ENCODE peak calls at places on chromosomes 2 and 18, in eight cellular contexts. X is SJSA1, F is sigmoid colon, H is AG04450, G is GM23338, Q is OCI-LY7, L is Panc1, K is colonic mucosa. V is an unnamed sample.

GRCh38 chr2:118269408-118270051 is 181.3 kb downstream of the INSIG2 start:
- DNase-seq in K (no peak), F (no peak), H (no peak), L (no peak), Q (no peak), G (peak; percentile 55), X (no peak), V (peak; percentile 83)

GRCh38 chr2:8469709-8470493 is 212.0 kb upstream of the ID2 start:
- DNase-seq in Q (no peak), G (no peak), F (peak; percentile 20), H (no peak), X (peak; percentile 35), L (no peak), K (no peak), V (no peak)

GRCh38 chr18:46518438-46518837 is 138.6 kb downstream of the LOXHD1 start:
- DNase-seq in L (no peak), Q (no peak), F (no peak), H (no peak), K (no peak), X (no peak), G (peak; percentile 55), V (no peak)

GRCh38 chr2:136874258-136874657 is 108.9 kb downstream of the THSD7B start:
- DNase-seq in H (no peak), F (no peak), Q (peak; percentile 25), K (no peak), G (peak; percentile 68), L (no peak), X (no peak), V (no peak)

GRCh38 chr18:74742573-74742972 is 144.9 kb downstream of the ZNF407 start:
- DNase-seq in L (no peak), G (no peak), H (no peak), F (no peak), K (no peak), Q (no peak), X (peak; percentile 14), V (no peak)

GRCh38 chr2:70089220-70089945 is 2.1 kb downstream of the PCBP1 start:
- DNase-seq in K (no peak), L (no peak), Q (peak; percentile 87), X (peak; percentile 25), H (no peak), G (peak; percentile 76), F (peak; percentile 69), V (no peak)

GRCh38 chr18:27014841-27015240 is 149.3 kb upstream of the AQP4 start:
- DNase-seq in F (no peak), G (no peak), K (no peak), H (no peak), L (no peak), X (no peak), Q (no peak), V (no peak)

GRCh38 chr2:134120160-134120717 is 133.6 kb upstream of the MGAT5 start:
- DNase-seq in G (peak; percentile 48), K (no peak), Q (no peak), X (no peak), F (no peak), L (no peak), H (no peak), V (no peak)

GRCh38 chr2:88329815-88330603 is 122.5 kb downstream of the FOXI3 start:
- DNase-seq in H (no peak), X (peak; percentile 44), F (no peak), L (no peak), Q (no peak), K (no peak), G (peak; percentile 73), V (no peak)

DNA sequence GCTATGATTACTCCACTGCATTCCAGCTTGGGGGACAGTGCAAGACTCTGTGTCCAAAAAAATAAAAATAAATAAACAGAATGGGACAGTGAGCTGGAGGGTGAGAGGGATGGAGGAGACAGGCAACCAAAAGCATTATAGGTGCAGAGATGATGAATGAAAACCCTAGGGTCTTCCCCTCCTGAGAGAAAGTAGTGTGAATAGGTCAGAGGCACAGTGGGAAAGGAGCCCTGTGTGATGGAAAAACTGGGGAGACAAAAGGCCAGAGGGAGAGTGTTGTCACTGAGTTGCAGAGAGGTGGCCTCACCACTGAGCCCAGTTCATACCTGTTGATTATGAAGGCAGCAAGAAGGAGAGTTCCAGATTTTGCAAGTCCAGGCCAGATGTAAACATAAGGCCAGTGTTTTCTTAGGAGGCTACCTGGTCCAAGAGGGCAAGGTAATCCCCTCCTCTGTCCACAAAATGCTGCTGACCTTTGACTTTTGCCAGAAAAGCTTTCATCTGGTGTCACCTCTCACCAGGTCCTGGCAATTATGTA is 17.6 kb upstream of the AGFG1 start:
- DNase-seq in H (no peak), F (no peak), X (no peak), L (no peak), K (no peak), Q (no peak), G (no peak), V (peak; percentile 42)
- H3K27ac ChIP-seq in H (no peak overlapping the region), F (no peak overlapping the region), X (no peak overlapping the region), L (no peak overlapping the region), K (no peak overlapping the region), Q (no peak overlapping the region), G (no peak overlapping the region), V (no peak overlapping the region)

GRCh38 chr2:209768557-209768956 is 3.1 kb upstream of the UNC80 start:
- DNase-seq in H (no peak), X (no peak), L (no peak), F (no peak), K (no peak), G (no peak), Q (no peak), V (no peak)

GRCh38 chr2:209773377-209773776 is 1.7 kb downstream of the UNC80 start:
- DNase-seq in X (no peak), H (no peak), G (peak; percentile 43), F (no peak), K (no peak), L (no peak), Q (no peak), V (no peak)

GRCh38 chr2:209767316-209767715 is 4.3 kb upstream of the UNC80 start:
- DNase-seq in L (no peak), K (no peak), X (no peak), F (no peak), G (no peak), H (no peak), Q (no peak), V (no peak)

GRCh38 chr2:209771474-209772292 is at the start of gene UNC80:
- DNase-seq in H (peak; percentile 4), G (peak; percentile 88), X (peak; percentile 9), K (peak; percentile 23), F (peak; percentile 64), L (no peak), Q (no peak), V (no peak)

GRCh38 chr2:209772316-209772715 is 684 bp downstream of the UNC80 start:
- DNase-seq in G (peak; percentile 18), K (no peak), H (no peak), Q (no peak), F (no peak), L (no peak), X (no peak), V (no peak)
- H3K4me3 ChIP-seq in G (peak overlapping the region; percentile 63), K (no peak overlapping the region), H (no peak overlapping the region), Q (no peak overlapping the region), F (no peak overlapping the region), L (peak overlapping the region; percentile 34), X (no peak overlapping the region), V (no peak overlapping the region)

DNA sequence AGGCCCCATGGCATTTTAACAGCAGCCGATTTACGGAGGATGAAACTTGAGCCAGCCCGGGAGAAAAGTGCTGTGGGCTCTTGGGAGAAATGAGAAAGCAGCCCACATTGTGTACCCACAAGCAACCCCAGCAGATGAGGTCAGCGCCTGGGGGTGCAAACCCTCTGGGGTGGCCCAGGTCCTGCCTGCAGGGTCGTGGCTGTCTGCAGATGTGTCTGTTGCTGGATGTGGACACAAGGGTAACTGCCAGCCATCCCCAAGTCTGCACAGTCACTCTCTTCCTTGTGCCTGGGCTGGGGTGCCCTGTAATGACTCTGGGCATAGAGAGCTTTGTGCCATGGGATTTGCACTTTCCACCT is 170.8 kb downstream of the PRKCE start:
- DNase-seq in X (no peak), H (no peak), F (no peak), L (no peak), K (no peak), Q (no peak), G (no peak), V (no peak)
- H3K27ac ChIP-seq in X (no peak overlapping the region), H (no peak overlapping the region), F (peak overlapping the region; percentile 87), L (no peak overlapping the region), K (no peak overlapping the region), Q (no peak overlapping the region), G (no peak overlapping the region), V (peak overlapping the region; percentile 66)

GRCh38 chr2:203510941-203511305 is 24.2 kb downstream of the RAPH1 start:
- DNase-seq in G (no peak), X (no peak), L (no peak), F (no peak), K (peak; percentile 43), H (no peak), Q (no peak), V (no peak)

GRCh38 chr2:203510256-203510940 is 24.7 kb downstream of the RAPH1 start:
- DNase-seq in K (no peak), F (no peak), L (no peak), X (no peak), G (peak; percentile 20), Q (no peak), H (no peak), V (no peak)
- H3K4me3 ChIP-seq in K (no peak overlapping the region), F (no peak overlapping the region), L (no peak overlapping the region), X (no peak overlapping the region), G (no peak overlapping the region), Q (no peak overlapping the region), H (no peak overlapping the region), V (no peak overlapping the region)

GRCh38 chr18:63306819-63307554 is 12.6 kb downstream of the BCL2 start:
- DNase-seq in L (no peak), G (no peak), Q (no peak), X (no peak), F (no peak), K (no peak), H (no peak), V (no peak)

GRCh38 chr18:63309422-63309821 is 10.1 kb downstream of the BCL2 start:
- DNase-seq in H (no peak), X (no peak), G (no peak), Q (no peak), L (no peak), K (no peak), F (no peak), V (no peak)

GRCh38 chr18:63303562-63303961 is 16.0 kb downstream of the BCL2 start:
- DNase-seq in Q (no peak), K (no peak), G (no peak), X (no peak), H (no peak), L (no peak), F (no peak), V (no peak)

GRCh38 chr18:63307555-63308200 is 11.9 kb downstream of the BCL2 start:
- DNase-seq in L (no peak), H (no peak), Q (no peak), X (no peak), K (no peak), F (no peak), G (no peak), V (no peak)

DNA sequence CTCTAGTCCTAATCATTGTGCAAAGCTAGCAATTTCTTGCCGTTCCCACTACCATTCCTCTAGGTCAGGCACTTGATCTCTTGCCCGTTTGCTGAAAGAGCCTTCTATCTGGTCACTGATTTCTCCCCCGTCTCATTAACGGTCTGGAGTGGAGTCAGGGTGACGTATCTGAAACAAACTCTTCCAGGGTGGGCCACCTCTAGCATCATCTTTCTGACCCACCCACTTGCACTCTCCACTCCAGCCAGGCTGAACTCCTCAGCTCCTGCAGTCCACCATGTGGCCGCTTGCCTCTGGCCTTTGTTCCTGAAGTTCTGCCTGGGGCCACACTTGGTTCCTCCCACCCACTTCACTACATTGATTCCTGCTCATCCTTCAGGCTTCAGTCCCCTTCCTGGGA is 13.3 kb downstream of the BCL2 start:
- DNase-seq in X (no peak), K (no peak), Q (no peak), G (no peak), H (no peak), F (no peak), L (no peak), V (no peak)
- H3K27ac ChIP-seq in X (no peak overlapping the region), K (no peak overlapping the region), Q (no peak overlapping the region), G (no peak overlapping the region), H (no peak overlapping the region), F (no peak overlapping the region), L (no peak overlapping the region), V (no peak overlapping the region)